ENCODE peak calls at places on chromosomes 13 and 19, in seven cellular contexts. W is IMR-90, L is H9, R is H1, D is mesenchymal stem cell, A is trophoblast cell, B is mesendoderm. K is an unnamed sample.

GRCh38 chr19:40272261-40272660 is 12.9 kb downstream of the AKT2 start:
- DNase-seq in W (no peak), L (no peak), R (no peak), D (no peak), A (peak), B (no peak), K (no peak)

GRCh38 chr13:66305960-66306617 is 924.0 kb downstream of the PCDH9 start:
- DNase-seq in W (no peak), L (no peak), R (no peak), D (no peak), A (no peak), B (no peak), K (no peak)

GRCh38 chr19:45100797-45101196 is 7.8 kb downstream of the PPP1R37 start:
- DNase-seq in W (peak), L (no peak), R (no peak), D (peak), A (no peak), B (no peak), K (no peak)

GRCh38 chr19:33755314-33756020 is 41.2 kb upstream of the KCTD15 start:
- DNase-seq in W (no peak), L (no peak), R (no peak), D (no peak), A (no peak), B (no peak), K (no peak)

GRCh38 chr19:45640849-45641273 is 1.7 kb upstream of the EML2 start:
- DNase-seq in W (no peak), L (peak), R (no peak), D (no peak), A (peak), B (no peak), K (no peak)

GRCh38 chr13:82802528-82802927 is 1079.7 kb downstream of the SLITRK1 start:
- DNase-seq in W (no peak), L (no peak), R (no peak), D (no peak), A (no peak), B (no peak), K (no peak)

GRCh38 chr19:3133793-3134116 is 2.1 kb upstream of the GNA15 start:
- DNase-seq in W (no peak), L (no peak), R (no peak), D (no peak), A (no peak), B (no peak), K (no peak)

GRCh38 chr19:2661615-2662014 is 40.9 kb downstream of the GNG7 start:
- DNase-seq in W (no peak), L (no peak), R (no peak), D (no peak), A (no peak), B (peak), K (no peak)

GRCh38 chr19:15265849-15266248 is 33.6 kb upstream of the EPHX3 start:
- DNase-seq in W (peak), L (no peak), R (no peak), D (no peak), A (no peak), B (no peak), K (no peak)

GRCh38 chr13:79402074-79402635 is 3.9 kb downstream of the RBM26 start:
- DNase-seq in W (no peak), L (no peak), R (no peak), D (peak), A (no peak), B (no peak), K (no peak)

GRCh38 chr13:66586489-66586888 is 643.6 kb downstream of the PCDH9 start:
- DNase-seq in W (no peak), L (no peak), R (no peak), D (no peak), A (no peak), B (no peak), K (no peak)

GRCh38 chr13:40813662-40814454 is 24.4 kb downstream of the SLC25A15 start:
- DNase-seq in W (peak), L (peak), R (no peak), D (peak), A (peak), B (peak), K (no peak)

GRCh38 chr13:54034047-54034446 is 1005.4 kb downstream of the OLFM4 start:
- DNase-seq in W (no peak), L (no peak), R (no peak), D (no peak), A (no peak), B (no peak), K (no peak)

GRCh38 chr13:102870677-102871415 is 25.0 kb downstream of the ERCC5 start:
- DNase-seq in W (peak), L (peak), R (peak), D (peak), A (peak), B (peak), K (peak)

DNA sequence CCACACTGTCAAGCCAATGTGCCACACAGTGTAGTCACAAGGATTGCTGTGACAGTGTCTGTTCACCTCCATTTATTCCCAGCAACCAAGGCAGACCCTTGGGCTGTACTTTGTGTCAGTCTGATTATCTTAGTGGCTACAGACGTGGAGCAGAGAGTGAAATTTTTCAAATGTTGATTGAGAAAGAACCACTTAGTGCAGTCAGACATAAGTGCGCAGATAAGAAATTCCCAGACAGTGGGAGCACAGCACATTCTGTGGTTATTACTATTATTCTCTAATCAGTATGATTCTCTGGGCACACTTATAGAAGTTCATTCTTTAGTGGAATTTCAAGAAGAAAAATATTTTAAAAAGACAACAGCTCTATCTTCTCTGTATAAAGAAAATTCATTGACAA is 184.7 kb downstream of the GPC6 start:
- DNase-seq in W (no peak), L (no peak), R (no peak), D (peak), A (no peak), B (no peak), K (no peak)
- H4K8ac ChIP-seq in W (no peak), L (no peak), R (no peak), D (no peak), A (no peak), B (no peak), K (no peak)

DNA sequence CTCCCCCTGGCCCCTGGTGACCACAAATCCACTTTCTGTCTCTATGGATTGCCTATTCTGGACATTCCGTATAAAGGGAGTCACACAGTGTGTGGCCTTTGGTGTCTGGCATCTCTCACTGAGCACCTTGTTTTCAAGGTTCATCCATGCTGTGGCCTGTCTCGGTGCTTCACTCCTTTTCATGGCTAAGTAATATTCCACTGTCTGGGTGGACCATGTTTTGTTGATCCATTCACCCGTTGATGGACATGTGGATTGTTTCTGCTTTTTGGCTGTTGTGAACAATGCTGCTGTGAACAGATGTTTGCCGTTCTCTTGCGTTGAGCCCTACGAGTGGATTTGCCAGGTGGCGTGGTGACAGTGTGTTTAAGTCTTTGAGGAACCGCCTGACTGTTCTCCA is 10.6 kb downstream of the EVI5L start:
- DNase-seq in W (no peak), L (no peak), R (no peak), D (no peak), A (no peak), B (no peak), K (no peak)
- H3K4me2 ChIP-seq in W (no peak), L (no peak), R (no peak), D (no peak), A (no peak), B (no peak), K (no peak)

GRCh38 chr13:99045396-99045795 is 67.5 kb upstream of the DOCK9 start:
- DNase-seq in W (peak), L (no peak), R (no peak), D (peak), A (peak), B (no peak), K (no peak)
- H4K8ac ChIP-seq in W (no peak), L (no peak), R (no peak), D (no peak), A (no peak), B (no peak), K (no peak)

GRCh38 chr19:6536138-6536671 is 5.4 kb downstream of the TNFSF9 start:
- DNase-seq in W (no peak), L (peak), R (no peak), D (peak), A (peak), B (peak), K (no peak)
- H3K4me2 ChIP-seq in W (no peak), L (no peak), R (no peak), D (no peak), A (no peak), B (no peak), K (no peak)

GRCh38 chr13:110818747-110819146 is 96.1 kb downstream of the ANKRD10 start:
- DNase-seq in W (no peak), L (no peak), R (no peak), D (no peak), A (no peak), B (no peak), K (no peak)
- H4K8ac ChIP-seq in W (no peak), L (no peak), R (no peak), D (no peak), A (no peak), B (no peak), K (no peak)

DNA sequence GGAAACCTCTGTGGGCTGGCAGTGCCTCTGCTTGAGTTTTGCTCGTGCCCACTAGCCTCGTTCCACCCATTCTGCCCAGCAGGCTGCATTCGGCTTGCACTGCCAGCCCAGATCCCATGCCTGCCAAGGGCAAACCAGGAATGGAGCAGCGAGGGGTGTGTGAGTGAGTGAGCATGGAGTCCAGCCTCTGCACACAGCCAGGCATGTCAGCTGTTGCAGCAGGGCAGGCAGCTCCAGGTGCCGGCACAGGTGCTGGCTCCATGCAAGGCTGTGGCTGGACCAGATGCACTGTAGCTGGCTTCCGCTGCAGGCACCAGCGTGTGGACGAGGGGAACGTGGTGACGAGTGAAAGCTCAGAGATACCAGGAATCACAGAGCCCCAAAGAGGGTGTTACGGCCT is 64.5 kb downstream of the SPATA13 start:
- DNase-seq in W (no peak), L (no peak), R (no peak), D (no peak), A (no peak), B (no peak), K (no peak)
- H3K4me2 ChIP-seq in W (no peak), L (no peak), R (no peak), D (no peak), A (no peak), B (no peak), K (no peak)

GRCh38 chr19:5263615-5264014 is 77.0 kb downstream of the PTPRS start:
- DNase-seq in W (no peak), L (no peak), R (no peak), D (no peak), A (peak), B (no peak), K (no peak)
- H4K8ac ChIP-seq in W (no peak), L (no peak), R (no peak), D (no peak), A (no peak), B (no peak), K (no peak)

DNA sequence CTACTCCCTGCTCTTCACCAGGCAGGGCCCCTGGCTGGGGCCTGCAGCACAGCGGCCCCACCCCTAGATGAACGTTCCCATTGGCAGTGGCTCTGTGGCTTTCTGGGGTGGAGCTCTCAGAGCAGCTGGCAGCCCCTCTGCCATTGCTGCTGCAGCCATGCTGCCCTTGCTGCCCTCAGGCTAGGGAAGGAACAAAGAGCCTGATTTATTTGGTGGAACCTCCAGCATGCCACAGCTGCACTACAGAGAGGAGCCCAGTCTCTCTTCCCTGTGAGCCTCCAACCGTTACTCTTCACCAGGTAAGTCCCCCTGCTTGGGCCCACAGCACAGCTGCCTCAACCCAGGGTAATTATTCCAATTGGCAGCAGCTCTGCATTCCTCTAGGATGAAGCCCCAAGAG is 5.7 kb downstream of the SIGLEC6 start:
- DNase-seq in W (no peak), L (no peak), R (no peak), D (no peak), A (no peak), B (no peak), K (no peak)
- H3K4me2 ChIP-seq in W (no peak), L (no peak), R (no peak), D (no peak), A (no peak), B (no peak), K (no peak)

K was measured in neuronal stem cell.